ENCODE peak calls at places on chromosomes 6 and 20, in five cellular contexts. N is H9, J is esophagus squamous epithelium, G is heart right ventricle, U is left lung. Y is an unnamed sample. For H3K4me1, the result is how much of the 10 kb centered on the place peaks cover.

GRCh38 chr6:101286146-101286545 is 107.4 kb upstream of the GRIK2 start:
- DNase-seq in G (no peak), J (no peak), N (no peak), U (no peak), Y (no peak)

GRCh38 chr6:75609639-75610590 is 8.2 kb downstream of the SENP6 start:
- DNase-seq in G (no peak), N (no peak), U (no peak), J (no peak), Y (peak)

GRCh38 chr20:38204936-38205435 is 39.9 kb upstream of the TGM2 start:
- DNase-seq in U (no peak), N (no peak), J (no peak), G (no peak), Y (no peak)

GRCh38 chr6:14440891-14441358 is 323.4 kb downstream of the CD83 start:
- DNase-seq in G (no peak), N (no peak), U (no peak), J (no peak), Y (no peak)

GRCh38 chr6:31727034-31727716 is 1.9 kb downstream of the DDAH2 start:
- DNase-seq in U (peak), N (no peak), J (no peak), G (no peak), Y (no peak)

GRCh38 chr6:90940812-90941481 is 354.1 kb upstream of the MAP3K7 start:
- DNase-seq in N (no peak), U (no peak), J (no peak), G (no peak), Y (no peak)

GRCh38 chr20:63782051-63782471 is 42.5 kb downstream of the SLC2A4RG start:
- DNase-seq in J (no peak), G (no peak), U (peak), N (no peak), Y (no peak)

GRCh38 chr6:4351857-4352669 is 216.7 kb upstream of the ECI2 start:
- DNase-seq in N (no peak), G (peak), J (no peak), U (peak), Y (peak)

GRCh38 chr20:62832212-62832922 is 15.5 kb downstream of the COL9A3 start:
- DNase-seq in U (peak), J (no peak), G (peak), N (peak), Y (no peak)

GRCh38 chr6:21665101-21665435 is 71.5 kb downstream of the SOX4 start:
- DNase-seq in N (no peak), J (no peak), U (no peak), G (no peak), Y (no peak)

GRCh38 chr6:125810435-125810834 is 19.7 kb downstream of the NCOA7 start:
- DNase-seq in G (no peak), J (no peak), U (no peak), N (no peak), Y (no peak)

GRCh38 chr20:1291191-1291741 is 25.2 kb downstream of the SNPH start:
- DNase-seq in U (no peak), J (no peak), N (no peak), G (no peak), Y (no peak)

GRCh38 chr20:46674253-46675083 is 14.8 kb downstream of the TP53RK start:
- DNase-seq in U (no peak), J (no peak), G (no peak), N (no peak), Y (no peak)

GRCh38 chr20:52230406-52230805 is 38.8 kb upstream of the ZFP64 start:
- DNase-seq in N (no peak), J (no peak), U (no peak), G (no peak), Y (no peak)

GRCh38 chr20:32495217-32495565 is 89.9 kb downstream of the NOL4L start:
- DNase-seq in G (no peak), N (peak), J (no peak), U (peak), Y (no peak)

GRCh38 chr6:18034798-18035202 is 47.4 kb upstream of the KIF13A start:
- DNase-seq in N (peak), U (no peak), J (no peak), G (no peak), Y (peak)

GRCh38 chr6:7126759-7127158 is 19.0 kb downstream of the RREB1 start:
- DNase-seq in N (no peak), U (no peak), J (no peak), G (no peak), Y (no peak)
- H3K4me1 ChIP-seq in N (under half), U (half or more), J (under half), G (under half), Y (under half)

GRCh38 chr20:11569163-11569562 is 348.5 kb upstream of the BTBD3 start:
- DNase-seq in N (peak), G (no peak), U (no peak), J (no peak), Y (no peak)
- H3K4me1 ChIP-seq in N (under half), G (under half), U (under half), J (under half), Y (under half)

DNA sequence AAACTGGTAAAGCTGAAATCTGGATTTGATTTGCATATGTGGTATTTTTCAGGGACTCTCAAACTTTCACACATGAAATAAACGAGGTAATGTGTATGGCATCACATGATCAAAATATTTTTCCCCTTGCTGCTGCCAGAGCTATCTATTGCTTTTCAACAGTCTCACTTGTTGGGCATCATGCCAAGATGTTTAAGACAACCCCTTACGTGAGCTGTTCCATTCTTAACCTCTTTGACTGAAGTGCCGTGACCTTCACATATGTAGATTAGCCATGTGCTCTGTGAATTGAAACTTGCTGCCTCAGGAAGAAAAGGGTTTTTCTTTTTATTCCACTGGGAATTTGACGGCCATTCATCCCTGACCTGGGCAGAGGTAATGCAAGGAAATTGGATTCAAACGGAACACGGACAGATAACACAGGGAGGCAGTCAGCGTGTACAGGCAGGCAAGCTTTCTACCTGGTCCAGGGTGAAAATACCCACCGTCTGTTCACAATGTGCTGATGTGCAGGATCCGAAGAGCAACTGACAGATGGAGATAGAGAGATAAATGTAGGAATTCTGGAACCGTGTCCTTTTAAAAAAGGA is 14.2 kb downstream of the ARID1B start:
- DNase-seq in G (no peak), U (no peak), J (no peak), N (no peak), Y (no peak)
- H3K4me1 ChIP-seq in G (half or more), U (half or more), J (under half), N (under half), Y (half or more)

GRCh38 chr20:5885866-5886265 is 64.5 kb downstream of the TRMT6 start:
- DNase-seq in U (no peak), G (no peak), J (no peak), N (no peak), Y (no peak)
- H3K4me1 ChIP-seq in U (under half), G (under half), J (under half), N (under half), Y (under half)

DNA sequence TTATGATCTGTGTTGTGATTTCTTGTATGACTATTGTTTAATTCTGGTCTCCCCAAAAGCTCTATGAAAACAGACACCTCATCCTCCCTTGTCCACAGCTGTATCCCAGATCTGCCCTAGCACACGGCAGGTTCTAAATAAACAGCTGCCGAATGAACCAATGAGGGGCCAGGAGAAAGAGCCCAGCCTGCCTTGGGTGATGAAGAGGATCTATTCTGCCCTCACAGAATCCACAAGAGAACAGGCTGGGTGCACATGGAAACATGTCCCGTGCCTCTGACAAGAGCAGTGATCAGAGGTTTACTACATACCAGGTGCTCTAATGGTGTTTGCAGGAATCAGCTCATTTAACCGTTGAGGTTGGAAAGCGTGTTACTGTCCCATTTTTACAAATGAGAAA is 15.6 kb upstream of the TLDC2 start:
- DNase-seq in N (no peak), G (no peak), J (no peak), U (no peak), Y (no peak)
- H3K4me1 ChIP-seq in N (under half), G (half or more), J (half or more), U (half or more), Y (under half)

GRCh38 chr6:32853541-32854375 is at the start of the genes PSMB9 and TAP1:
- DNase-seq in J (peak), U (peak), G (peak), N (peak), Y (peak)

GRCh38 chr6:32852018-32852843 is 1.3 kb downstream of the TAP1 start:
- DNase-seq in J (no peak), G (no peak), N (no peak), U (peak), Y (no peak)

GRCh38 chr6:32852844-32853540 is 512 bp downstream of the TAP1 start:
- DNase-seq in G (no peak), N (peak), U (peak), J (no peak), Y (peak)

GRCh38 chr6:32855467-32856174 is 1.6 kb downstream of the PSMB9 start:
- DNase-seq in G (no peak), U (no peak), J (no peak), N (no peak), Y (no peak)

DNA sequence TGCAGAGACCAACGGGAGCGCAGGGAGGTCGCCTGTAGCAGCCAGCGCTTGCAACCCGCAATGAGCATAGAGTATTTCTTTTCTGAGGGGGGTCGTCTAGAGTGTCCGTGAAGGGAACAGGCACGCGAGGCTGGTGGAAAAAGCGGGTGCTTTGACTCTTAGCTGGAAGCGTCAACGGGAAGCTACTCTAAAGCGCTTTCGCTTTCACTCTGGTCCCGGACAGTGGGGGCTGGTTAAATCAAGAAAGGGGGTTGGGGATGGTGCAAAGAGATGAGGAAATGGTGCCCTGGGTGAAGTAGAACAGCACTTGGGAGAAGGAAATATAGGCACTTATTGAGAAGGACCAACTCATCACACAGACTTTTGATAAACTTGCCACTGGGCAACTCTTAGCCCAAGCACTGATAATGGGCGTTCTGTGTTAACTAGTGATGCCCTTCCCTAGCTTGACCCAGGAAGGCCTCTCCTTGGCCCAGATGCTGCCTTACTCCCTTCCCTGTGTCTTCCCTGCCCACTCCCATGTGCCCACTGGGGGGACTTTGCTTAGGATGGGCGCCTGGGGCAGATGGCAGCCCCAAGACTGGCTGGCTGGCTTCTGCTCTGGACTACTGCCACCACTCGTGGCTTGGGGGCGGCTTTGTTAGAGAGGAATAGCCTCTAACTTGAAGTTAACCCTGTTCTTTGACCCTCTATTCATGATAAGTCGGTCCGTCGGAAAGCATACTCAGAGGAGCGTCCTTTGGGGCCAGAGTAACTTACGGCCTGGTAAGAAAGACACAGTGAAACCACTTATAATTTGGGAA is 585 bp downstream of the PSMB9 start:
- DNase-seq in U (no peak), J (no peak), N (no peak), G (no peak), Y (no peak)
- H3K4me1 ChIP-seq in U (half or more), J (under half), N (under half), G (under half), Y (under half)

GRCh38 chr20:50909413-50909812 is 21.8 kb downstream of the ADNP start:
- DNase-seq in N (no peak), U (no peak), G (no peak), J (no peak), Y (no peak)

GRCh38 chr20:50911030-50911429 is 20.2 kb downstream of the ADNP start:
- DNase-seq in J (no peak), U (no peak), N (no peak), G (no peak), Y (no peak)

GRCh38 chr20:50915424-50915823 is 15.8 kb downstream of the ADNP start:
- DNase-seq in N (no peak), J (no peak), U (no peak), G (no peak), Y (no peak)

GRCh38 chr20:50913976-50914375 is 17.3 kb downstream of the ADNP start:
- DNase-seq in N (no peak), J (no peak), U (no peak), G (no peak), Y (no peak)

DNA sequence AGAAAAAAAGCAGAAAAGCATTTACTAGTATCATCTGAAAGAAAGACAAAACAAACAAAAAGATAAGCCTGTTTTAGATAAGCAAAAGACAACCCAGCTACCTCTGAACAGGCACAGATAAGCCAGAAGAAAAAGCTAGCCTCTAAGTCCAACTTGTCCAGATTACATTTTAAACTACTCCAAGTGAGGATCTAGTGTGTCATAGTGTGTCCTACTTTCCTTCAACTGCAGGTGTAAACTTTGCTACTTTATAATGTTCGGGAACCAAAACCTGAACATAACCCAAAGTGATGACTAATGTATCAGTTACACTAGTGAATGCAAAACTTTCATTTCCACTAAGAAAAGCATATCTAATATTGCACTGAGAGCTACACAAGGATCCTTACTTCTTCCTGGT is 19.5 kb downstream of the ADNP start:
- DNase-seq in U (no peak), J (no peak), G (no peak), N (no peak), Y (no peak)
- H3K4me1 ChIP-seq in U (half or more), J (under half), G (half or more), N (under half), Y (under half)